ENCODE peak calls at places on chromosomes 13 and 19, in nine cellular contexts. E, M, Z, D, L, S, H, I and X are unnamed samples.

GRCh38 chr13:107590556-107590955 is 624.8 kb downstream of the LIG4 start:
- DNase-seq in S (no peak), E (no peak), M (no peak), D (no peak), L (no peak), Z (no peak), I (peak; percentile 63), H (no peak), X (no peak)

GRCh38 chr13:76790519-76791289 is 95.5 kb downstream of the KCTD12 start:
- DNase-seq in Z (peak; percentile 32), M (no peak), L (peak; percentile 15), E (no peak), H (no peak), I (no peak), S (no peak), D (no peak), X (no peak)

GRCh38 chr19:6268382-6268771 is 11.4 kb downstream of the MLLT1 start:
- DNase-seq in Z (no peak), D (no peak), H (no peak), I (no peak), S (no peak), M (no peak), E (no peak), L (no peak), X (no peak)

GRCh38 chr13:99505814-99506269 is 4.6 kb downstream of the TM9SF2 start:
- DNase-seq in Z (peak; percentile 16), M (no peak), E (no peak), D (no peak), I (peak; percentile 34), S (no peak), H (no peak), L (no peak), X (no peak)

GRCh38 chr19:44847144-44848035 is 1.3 kb downstream of the NECTIN2 start:
- DNase-seq in H (no peak), E (peak; percentile 81), I (peak; percentile 65), Z (peak; percentile 73), M (no peak), S (no peak), L (peak; percentile 72), D (peak; percentile 86), X (peak; percentile 26)

GRCh38 chr19:51702103-51702753 is 9.1 kb downstream of the SPACA6 start:
- DNase-seq in H (peak; percentile 44), E (peak; percentile 88), Z (no peak), M (no peak), S (peak; percentile 47), D (peak; percentile 78), I (peak; percentile 65), L (peak; percentile 56), X (no peak)

GRCh38 chr19:15340086-15340485 is 7.7 kb upstream of the BRD4 start:
- DNase-seq in D (no peak), M (no peak), E (no peak), H (no peak), I (no peak), S (no peak), Z (peak; percentile 49), L (no peak), X (no peak)

GRCh38 chr13:39130298-39130697 is 92.0 kb downstream of the NHLRC3 start:
- DNase-seq in I (no peak), D (no peak), E (no peak), H (no peak), Z (no peak), S (no peak), L (no peak), M (no peak), X (no peak)

GRCh38 chr19:49441210-49441959 is at the start of gene SLC17A7:
- DNase-seq in L (no peak), H (peak; percentile 49), I (no peak), M (no peak), D (peak; percentile 41), Z (no peak), E (peak; percentile 70), S (peak; percentile 42), X (peak; percentile 30)

GRCh38 chr13:99656092-99656745 is 154.9 kb downstream of the TM9SF2 start:
- DNase-seq in Z (peak; percentile 72), D (peak; percentile 89), H (peak; percentile 74), E (peak; percentile 58), I (peak; percentile 69), M (peak; percentile 11), S (peak; percentile 73), L (peak; percentile 68), X (peak; percentile 85)

GRCh38 chr19:33291623-33292534 is 10.5 kb downstream of the CEBPA start:
- DNase-seq in L (no peak), E (no peak), M (no peak), Z (no peak), H (no peak), D (peak; percentile 76), S (no peak), I (no peak), X (no peak)

GRCh38 chr19:12886943-12887747 is at the start of gene KLF1:
- DNase-seq in M (no peak), Z (no peak), E (no peak), D (no peak), L (no peak), S (no peak), I (no peak), H (no peak), X (no peak)

GRCh38 chr19:42419309-42419708 is 7.9 kb downstream of the LIPE start:
- DNase-seq in Z (no peak), E (peak; percentile 75), H (no peak), M (no peak), S (no peak), I (no peak), D (no peak), L (no peak), X (no peak)